ENCODE peak calls at places on chromosomes 1 and 21, in four cellular contexts. S, Z, B and H are unnamed samples.

GRCh38 chr1:151132676-151133338 is 13.6 kb downstream of the SEMA6C start:
- DNase-seq in B (no peak), Z (no peak), S (no peak), H (no peak)

GRCh38 chr1:18676431-18676830 is 45.8 kb downstream of the PAX7 start:
- DNase-seq in Z (no peak), B (no peak), S (no peak), H (no peak)

GRCh38 chr1:106620521-106620954 is 435.9 kb upstream of the PRMT6 start:
- DNase-seq in B (no peak), Z (peak; percentile 45), S (no peak), H (no peak)

GRCh38 chr1:230215049-230215448 is 148.0 kb downstream of the GALNT2 start:
- DNase-seq in Z (no peak), B (peak; percentile 31), S (no peak), H (peak; percentile 70)

GRCh38 chr1:226428348-226429050 is 20.6 kb upstream of the PARP1 start:
- DNase-seq in S (no peak), Z (no peak), B (no peak), H (no peak)

GRCh38 chr21:44761011-44761729 is 40.5 kb downstream of the UBE2G2 start:
- DNase-seq in S (no peak), Z (no peak), B (no peak), H (no peak)

GRCh38 chr1:113391643-113392271 is 1.4 kb downstream of the MAGI3 start:
- DNase-seq in B (no peak), S (peak; percentile 25), Z (no peak), H (no peak)

GRCh38 chr1:202551683-202552082 is 158.6 kb downstream of the SYT2 start:
- DNase-seq in S (no peak), Z (no peak), B (no peak), H (no peak)

GRCh38 chr1:85308837-85309350 is 32.5 kb upstream of the BCL10 start:
- DNase-seq in S (no peak), B (no peak), Z (no peak), H (no peak)

GRCh38 chr1:30684881-30685795 is 38.2 kb downstream of the MATN1 start:
- DNase-seq in B (no peak), S (peak; percentile 31), Z (no peak), H (no peak)

GRCh38 chr21:45366931-45367401 is 38.0 kb upstream of the COL18A1 start:
- DNase-seq in B (no peak), Z (peak; percentile 69), S (no peak), H (peak; percentile 74)

GRCh38 chr1:8651236-8651890 is 166.1 kb downstream of the RERE start:
- DNase-seq in S (no peak), Z (no peak), B (no peak), H (no peak)

GRCh38 chr1:19390901-19391595 is 78.9 kb downstream of the SLC66A1 start:
- DNase-seq in B (no peak), S (peak; percentile 72), Z (no peak), H (peak; percentile 64)

GRCh38 chr1:6491966-6492365 is 499 bp upstream of the PLEKHG5 start:
- DNase-seq in Z (no peak), S (no peak), B (no peak), H (no peak)

GRCh38 chr1:184075040-184076029 is 23.8 kb downstream of the TSEN15 start:
- DNase-seq in B (no peak), S (no peak), Z (no peak), H (no peak)

GRCh38 chr1:198726455-198726854 is 87.6 kb downstream of the PTPRC start:
- DNase-seq in S (no peak), Z (peak; percentile 40), B (no peak), H (no peak)

GRCh38 chr1:18557621-18558465 is 72.8 kb upstream of the PAX7 start:
- DNase-seq in B (peak; percentile 8), S (no peak), Z (no peak), H (no peak)

GRCh38 chr1:56852478-56852877 is 2.1 kb upstream of the C8A start:
- DNase-seq in B (no peak), Z (no peak), S (no peak), H (no peak)

GRCh38 chr1:155645024-155645423 is 35.0 kb downstream of the MSTO1 start:
- DNase-seq in Z (no peak), S (no peak), B (no peak), H (no peak)

GRCh38 chr21:26169611-26170470 is 729 bp downstream of the APP start:
- DNase-seq in S (no peak), Z (no peak), B (peak; percentile 74), H (peak; percentile 78)

GRCh38 chr1:232980336-232980978 is 30.0 kb downstream of the NTPCR start:
- DNase-seq in B (no peak), S (no peak), Z (no peak), H (no peak)

GRCh38 chr1:112524986-112525385 is 16.2 kb downstream of the WNT2B start:
- DNase-seq in B (no peak), S (no peak), Z (no peak), H (no peak)

GRCh38 chr1:88079036-88079435 is 605.0 kb upstream of the PKN2 start:
- DNase-seq in S (no peak), B (no peak), Z (no peak), H (no peak)

GRCh38 chr1:59146651-59147358 is 150.1 kb upstream of the FGGY start:
- DNase-seq in B (no peak), Z (no peak), S (peak; percentile 48), H (peak; percentile 73)

GRCh38 chr1:201499191-201499590 is 7.7 kb downstream of the CSRP1 start:
- DNase-seq in Z (no peak), S (no peak), B (no peak), H (no peak)

GRCh38 chr1:5973771-5974170 is 18.5 kb downstream of the NPHP4 start:
- DNase-seq in Z (no peak), S (no peak), B (peak; percentile 58), H (no peak)

GRCh38 chr1:53582211-53583020 is 123.2 kb downstream of the DMRTB1 start:
- DNase-seq in Z (no peak), B (no peak), S (peak; percentile 84), H (no peak)

GRCh38 chr1:44571712-44572571 is 102.3 kb downstream of the TMEM53 start:
- DNase-seq in B (no peak), S (no peak), Z (no peak), H (no peak)

GRCh38 chr1:175278236-175278635 is 85.7 kb upstream of the KIAA0040 start:
- DNase-seq in S (no peak), Z (no peak), B (no peak), H (no peak)

GRCh38 chr21:42364304-42364865 is 1.9 kb downstream of the TFF1 start:
- DNase-seq in B (no peak), Z (no peak), S (no peak), H (no peak)